ENCODE peak calls at places on chromosomes 11 and 22, in five cellular contexts. One of them, this sample, is unnamed.

GRCh38 chr22:36298601-36299000 is 45.7 kb downstream of the APOL1 start:
- DNase-seq in progenitor cell of endocrine pancreas: no peak
- DNase-seq in left lung: no peak
- DNase-seq in stimulated activated CD8-positive, alpha-beta memory T cell treated with anti-CD3 and anti-CD28 coated beads, Interleukin-2, amount 100 ng/mL, for 48 hours: no peak
- DNase-seq in HT-29: no peak
- DNase-seq in this sample: no peak

GRCh38 chr22:42700901-42701300 is 19.8 kb downstream of the A4GALT start:
- DNase-seq in HT-29: no peak
- DNase-seq in progenitor cell of endocrine pancreas: no peak
- DNase-seq in left lung: no peak
- DNase-seq in stimulated activated CD8-positive, alpha-beta memory T cell treated with anti-CD3 and anti-CD28 coated beads, Interleukin-2, amount 100 ng/mL, for 48 hours: no peak
- DNase-seq in this sample: no peak

GRCh38 chr11:119571311-119571710 is 148.3 kb upstream of the THY1 start:
- DNase-seq in progenitor cell of endocrine pancreas: no peak
- DNase-seq in HT-29: no peak
- DNase-seq in stimulated activated CD8-positive, alpha-beta memory T cell treated with anti-CD3 and anti-CD28 coated beads, Interleukin-2, amount 100 ng/mL, for 48 hours: no peak
- DNase-seq in left lung: no peak
- DNase-seq in this sample: no peak

GRCh38 chr11:14237333-14237988 is 121.5 kb downstream of the RRAS2 start:
- DNase-seq in progenitor cell of endocrine pancreas: no peak
- DNase-seq in stimulated activated CD8-positive, alpha-beta memory T cell treated with anti-CD3 and anti-CD28 coated beads, Interleukin-2, amount 100 ng/mL, for 48 hours: no peak
- DNase-seq in HT-29: no peak
- DNase-seq in left lung: no peak
- DNase-seq in this sample: no peak

GRCh38 chr11:86632499-86633269 is 39.7 kb downstream of the ME3 start:
- DNase-seq in stimulated activated CD8-positive, alpha-beta memory T cell treated with anti-CD3 and anti-CD28 coated beads, Interleukin-2, amount 100 ng/mL, for 48 hours: peak
- DNase-seq in HT-29: peak
- DNase-seq in left lung: peak
- DNase-seq in progenitor cell of endocrine pancreas: no peak
- DNase-seq in this sample: no peak

GRCh38 chr11:69941546-69942332 is 122.5 kb upstream of the FGF3 start:
- DNase-seq in HT-29: no peak
- DNase-seq in stimulated activated CD8-positive, alpha-beta memory T cell treated with anti-CD3 and anti-CD28 coated beads, Interleukin-2, amount 100 ng/mL, for 48 hours: no peak
- DNase-seq in progenitor cell of endocrine pancreas: no peak
- DNase-seq in left lung: peak
- DNase-seq in this sample: no peak

GRCh38 chr11:109978895-109979294 is 114.3 kb upstream of the ZC3H12C start:
- DNase-seq in left lung: no peak
- DNase-seq in progenitor cell of endocrine pancreas: no peak
- DNase-seq in HT-29: no peak
- DNase-seq in stimulated activated CD8-positive, alpha-beta memory T cell treated with anti-CD3 and anti-CD28 coated beads, Interleukin-2, amount 100 ng/mL, for 48 hours: no peak
- DNase-seq in this sample: no peak

GRCh38 chr22:42711281-42711731 is 9.4 kb downstream of the A4GALT start:
- DNase-seq in HT-29: no peak
- DNase-seq in left lung: no peak
- DNase-seq in progenitor cell of endocrine pancreas: no peak
- DNase-seq in stimulated activated CD8-positive, alpha-beta memory T cell treated with anti-CD3 and anti-CD28 coated beads, Interleukin-2, amount 100 ng/mL, for 48 hours: no peak
- DNase-seq in this sample: no peak

GRCh38 chr11:78833237-78833636 is 258.6 kb upstream of the NARS2 start:
- DNase-seq in stimulated activated CD8-positive, alpha-beta memory T cell treated with anti-CD3 and anti-CD28 coated beads, Interleukin-2, amount 100 ng/mL, for 48 hours: no peak
- DNase-seq in HT-29: no peak
- DNase-seq in progenitor cell of endocrine pancreas: no peak
- DNase-seq in left lung: no peak
- DNase-seq in this sample: no peak

GRCh38 chr11:61885784-61886580 is 5.4 kb downstream of the FADS3 start:
- DNase-seq in progenitor cell of endocrine pancreas: no peak
- DNase-seq in HT-29: no peak
- DNase-seq in left lung: no peak
- DNase-seq in stimulated activated CD8-positive, alpha-beta memory T cell treated with anti-CD3 and anti-CD28 coated beads, Interleukin-2, amount 100 ng/mL, for 48 hours: no peak
- DNase-seq in this sample: no peak

GRCh38 chr11:123608945-123609344 is 45.5 kb downstream of the SCN3B start:
- DNase-seq in HT-29: no peak
- DNase-seq in progenitor cell of endocrine pancreas: no peak
- DNase-seq in left lung: no peak
- DNase-seq in stimulated activated CD8-positive, alpha-beta memory T cell treated with anti-CD3 and anti-CD28 coated beads, Interleukin-2, amount 100 ng/mL, for 48 hours: no peak
- DNase-seq in this sample: no peak

GRCh38 chr22:50169774-50170341 is 673 bp upstream of the PANX2 start:
- DNase-seq in left lung: peak
- DNase-seq in HT-29: no peak
- DNase-seq in progenitor cell of endocrine pancreas: no peak
- DNase-seq in stimulated activated CD8-positive, alpha-beta memory T cell treated with anti-CD3 and anti-CD28 coated beads, Interleukin-2, amount 100 ng/mL, for 48 hours: no peak
- DNase-seq in this sample: no peak

GRCh38 chr11:60783911-60784310 is 1.2 kb upstream of the MS4A10 start:
- DNase-seq in stimulated activated CD8-positive, alpha-beta memory T cell treated with anti-CD3 and anti-CD28 coated beads, Interleukin-2, amount 100 ng/mL, for 48 hours: no peak
- DNase-seq in progenitor cell of endocrine pancreas: no peak
- DNase-seq in HT-29: no peak
- DNase-seq in left lung: no peak
- DNase-seq in this sample: no peak

GRCh38 chr11:46729110-46730027 is 10.4 kb downstream of the F2 start:
- DNase-seq in progenitor cell of endocrine pancreas: no peak
- DNase-seq in HT-29: no peak
- DNase-seq in stimulated activated CD8-positive, alpha-beta memory T cell treated with anti-CD3 and anti-CD28 coated beads, Interleukin-2, amount 100 ng/mL, for 48 hours: no peak
- DNase-seq in left lung: no peak
- DNase-seq in this sample: no peak

GRCh38 chr22:35860087-35860733 is 142.5 kb downstream of the APOL5 start:
- DNase-seq in progenitor cell of endocrine pancreas: no peak
- DNase-seq in stimulated activated CD8-positive, alpha-beta memory T cell treated with anti-CD3 and anti-CD28 coated beads, Interleukin-2, amount 100 ng/mL, for 48 hours: no peak
- DNase-seq in HT-29: no peak
- DNase-seq in left lung: no peak
- DNase-seq in this sample: no peak

GRCh38 chr22:39110631-39111561 is 13.9 kb downstream of the APOBEC3H start:
- DNase-seq in progenitor cell of endocrine pancreas: no peak
- DNase-seq in left lung: no peak
- DNase-seq in HT-29: peak
- DNase-seq in stimulated activated CD8-positive, alpha-beta memory T cell treated with anti-CD3 and anti-CD28 coated beads, Interleukin-2, amount 100 ng/mL, for 48 hours: no peak
- DNase-seq in this sample: no peak

GRCh38 chr11:128904872-128905344 is 13.8 kb downstream of the KCNJ5 start:
- DNase-seq in left lung: no peak
- DNase-seq in stimulated activated CD8-positive, alpha-beta memory T cell treated with anti-CD3 and anti-CD28 coated beads, Interleukin-2, amount 100 ng/mL, for 48 hours: no peak
- DNase-seq in HT-29: peak
- DNase-seq in progenitor cell of endocrine pancreas: no peak
- DNase-seq in this sample: peak

GRCh38 chr11:117875397-117876048 is 935 bp downstream of the FXYD6 start:
- DNase-seq in progenitor cell of endocrine pancreas: no peak
- DNase-seq in left lung: no peak
- DNase-seq in stimulated activated CD8-positive, alpha-beta memory T cell treated with anti-CD3 and anti-CD28 coated beads, Interleukin-2, amount 100 ng/mL, for 48 hours: no peak
- DNase-seq in HT-29: no peak
- DNase-seq in this sample: peak

GRCh38 chr22:44023404-44024287 is 456 bp upstream of the PARVB start:
- DNase-seq in HT-29: no peak
- DNase-seq in progenitor cell of endocrine pancreas: peak
- DNase-seq in left lung: peak
- DNase-seq in stimulated activated CD8-positive, alpha-beta memory T cell treated with anti-CD3 and anti-CD28 coated beads, Interleukin-2, amount 100 ng/mL, for 48 hours: peak
- DNase-seq in this sample: peak

GRCh38 chr11:128904303-128904871 is 13.2 kb downstream of the KCNJ5 start:
- DNase-seq in HT-29: no peak
- DNase-seq in left lung: no peak
- DNase-seq in stimulated activated CD8-positive, alpha-beta memory T cell treated with anti-CD3 and anti-CD28 coated beads, Interleukin-2, amount 100 ng/mL, for 48 hours: no peak
- DNase-seq in progenitor cell of endocrine pancreas: no peak
- DNase-seq in this sample: peak

GRCh38 chr22:45720875-45721378 is 49.3 kb downstream of the ATXN10 start:
- DNase-seq in left lung: no peak
- DNase-seq in stimulated activated CD8-positive, alpha-beta memory T cell treated with anti-CD3 and anti-CD28 coated beads, Interleukin-2, amount 100 ng/mL, for 48 hours: no peak
- DNase-seq in HT-29: no peak
- DNase-seq in progenitor cell of endocrine pancreas: no peak
- DNase-seq in this sample: no peak

GRCh38 chr11:16361108-16361869 is 4.9 kb upstream of the SOX6 start:
- DNase-seq in progenitor cell of endocrine pancreas: no peak
- DNase-seq in HT-29: no peak
- DNase-seq in stimulated activated CD8-positive, alpha-beta memory T cell treated with anti-CD3 and anti-CD28 coated beads, Interleukin-2, amount 100 ng/mL, for 48 hours: no peak
- DNase-seq in left lung: no peak
- DNase-seq in this sample: no peak

GRCh38 chr11:117097567-117098268 is 510 bp downstream of the SIK3 start:
- DNase-seq in stimulated activated CD8-positive, alpha-beta memory T cell treated with anti-CD3 and anti-CD28 coated beads, Interleukin-2, amount 100 ng/mL, for 48 hours: no peak
- DNase-seq in progenitor cell of endocrine pancreas: peak
- DNase-seq in left lung: peak
- DNase-seq in HT-29: peak
- DNase-seq in this sample: peak

GRCh38 chr11:113698515-113698914 is 7.6 kb downstream of the TMPRSS5 start:
- DNase-seq in progenitor cell of endocrine pancreas: no peak
- DNase-seq in left lung: no peak
- DNase-seq in stimulated activated CD8-positive, alpha-beta memory T cell treated with anti-CD3 and anti-CD28 coated beads, Interleukin-2, amount 100 ng/mL, for 48 hours: no peak
- DNase-seq in HT-29: no peak
- DNase-seq in this sample: no peak

GRCh38 chr11:76269247-76269646 is 62.9 kb upstream of the WNT11 start:
- DNase-seq in stimulated activated CD8-positive, alpha-beta memory T cell treated with anti-CD3 and anti-CD28 coated beads, Interleukin-2, amount 100 ng/mL, for 48 hours: no peak
- DNase-seq in HT-29: no peak
- DNase-seq in left lung: no peak
- DNase-seq in progenitor cell of endocrine pancreas: no peak
- DNase-seq in this sample: no peak

GRCh38 chr11:44629732-44630345 is 64.4 kb downstream of the CD82 start:
- DNase-seq in left lung: no peak
- DNase-seq in HT-29: no peak
- DNase-seq in stimulated activated CD8-positive, alpha-beta memory T cell treated with anti-CD3 and anti-CD28 coated beads, Interleukin-2, amount 100 ng/mL, for 48 hours: no peak
- DNase-seq in progenitor cell of endocrine pancreas: no peak
- DNase-seq in this sample: no peak

GRCh38 chr11:10371926-10372641 is 67.2 kb downstream of the ADM start:
- DNase-seq in progenitor cell of endocrine pancreas: no peak
- DNase-seq in left lung: no peak
- DNase-seq in HT-29: no peak
- DNase-seq in stimulated activated CD8-positive, alpha-beta memory T cell treated with anti-CD3 and anti-CD28 coated beads, Interleukin-2, amount 100 ng/mL, for 48 hours: no peak
- DNase-seq in this sample: no peak

GRCh38 chr11:8098361-8098760 is 17.4 kb downstream of the TUB start:
- DNase-seq in left lung: no peak
- DNase-seq in HT-29: no peak
- DNase-seq in progenitor cell of endocrine pancreas: no peak
- DNase-seq in stimulated activated CD8-positive, alpha-beta memory T cell treated with anti-CD3 and anti-CD28 coated beads, Interleukin-2, amount 100 ng/mL, for 48 hours: no peak
- DNase-seq in this sample: no peak

This sample was measured in retina.